ENCODE peak calls at places on chromosomes 3 and 15, in six cellular contexts. D, E, N, W, C and L are unnamed samples.

GRCh38 chr3:193701896-193702644 is 109.1 kb downstream of the OPA1 start:
- DNase-seq in D (no peak), E (no peak), N (no peak), W (no peak), C (no peak), L (no peak)

GRCh38 chr3:27596334-27596841 is 112.2 kb upstream of the SLC4A7 start:
- DNase-seq in D (peak), E (peak), N (no peak), W (no peak), C (no peak), L (no peak)

GRCh38 chr3:111695584-111696213 is 100.6 kb upstream of the ZBED2 start:
- DNase-seq in D (peak), E (no peak), N (no peak), W (no peak), C (no peak), L (no peak)

GRCh38 chr3:116663161-116663885 is 46.3 kb upstream of the TUSC7 start:
- DNase-seq in D (no peak), E (no peak), N (no peak), W (no peak), C (no peak), L (no peak)

GRCh38 chr3:111669926-111670630 is 74.9 kb upstream of the ZBED2 start:
- DNase-seq in D (no peak), E (no peak), N (no peak), W (no peak), C (no peak), L (no peak)

GRCh38 chr15:30859091-30859874 is 44.4 kb upstream of the FAN1 start:
- DNase-seq in D (peak), E (peak), N (no peak), W (no peak), C (no peak), L (no peak)

GRCh38 chr3:69791111-69791510 is 51.8 kb downstream of the MITF start:
- DNase-seq in D (no peak), E (no peak), N (no peak), W (peak), C (no peak), L (no peak)

GRCh38 chr15:71716990-71717389 is 93.4 kb upstream of the NR2E3 start:
- DNase-seq in D (no peak), E (no peak), N (no peak), W (no peak), C (no peak), L (no peak)

GRCh38 chr15:78179906-78180305 is 30.7 kb downstream of the IDH3A start:
- DNase-seq in D (no peak), E (no peak), N (no peak), W (no peak), C (no peak), L (no peak)

GRCh38 chr15:52486003-52486996 is 42.4 kb downstream of the MYO5A start:
- DNase-seq in D (no peak), E (no peak), N (no peak), W (no peak), C (no peak), L (no peak)

GRCh38 chr3:28980131-28980530 is 300.7 kb upstream of the RBMS3 start:
- DNase-seq in D (no peak), E (no peak), N (no peak), W (no peak), C (no peak), L (no peak)

GRCh38 chr3:120559228-120560061 is 36.7 kb upstream of the NDUFB4 start:
- DNase-seq in D (no peak), E (no peak), N (no peak), W (peak), C (no peak), L (no peak)

GRCh38 chr3:111859974-111860859 is 1.2 kb downstream of the PHLDB2 start:
- DNase-seq in D (peak), E (peak), N (peak), W (peak), C (peak), L (peak)

GRCh38 chr15:42494998-42495360 is 455 bp upstream of the SNAP23 start:
- DNase-seq in D (no peak), E (peak), N (no peak), W (no peak), C (peak), L (peak)

GRCh38 chr3:13713396-13713795 is 164.5 kb downstream of the FBLN2 start:
- DNase-seq in D (no peak), E (no peak), N (no peak), W (no peak), C (no peak), L (no peak)

GRCh38 chr3:117409701-117410459 is 700.3 kb downstream of the TUSC7 start:
- DNase-seq in D (no peak), E (no peak), N (no peak), W (no peak), C (no peak), L (no peak)

GRCh38 chr15:101772921-101773320 is 30.4 kb upstream of the OR4F6 start:
- DNase-seq in D (no peak), E (no peak), N (no peak), W (no peak), C (no peak), L (no peak)

GRCh38 chr3:16174389-16174788 is at the start of gene GALNT15:
- DNase-seq in D (no peak), E (no peak), N (no peak), W (peak), C (no peak), L (no peak)

GRCh38 chr3:123348-123747 is 73.2 kb upstream of the CHL1 start:
- DNase-seq in D (no peak), E (no peak), N (no peak), W (no peak), C (no peak), L (no peak)

GRCh38 chr3:126944089-126944965 is 38.6 kb upstream of the PLXNA1 start:
- DNase-seq in D (no peak), E (no peak), N (no peak), W (no peak), C (no peak), L (no peak)

GRCh38 chr15:66291816-66292215 is 1.6 kb upstream of the DIS3L start:
- DNase-seq in D (peak), E (no peak), N (no peak), W (no peak), C (no peak), L (no peak)

GRCh38 chr3:123934250-123934649 is 26.8 kb downstream of the CCDC14 start:
- DNase-seq in D (no peak), E (no peak), N (no peak), W (no peak), C (no peak), L (no peak)

GRCh38 chr3:141390747-141391146 is 22.4 kb downstream of the ZBTB38 start:
- DNase-seq in D (no peak), E (no peak), N (no peak), W (no peak), C (no peak), L (no peak)

GRCh38 chr3:13053915-13054704 is 19.1 kb downstream of the IQSEC1 start:
- DNase-seq in D (no peak), E (no peak), N (no peak), W (no peak), C (no peak), L (no peak)

GRCh38 chr15:84982301-84982920 is 755 bp downstream of the PDE8A start:
- DNase-seq in D (peak), E (no peak), N (peak), W (peak), C (peak), L (peak)

GRCh38 chr3:186208328-186208989 is 99.6 kb upstream of the ETV5 start:
- DNase-seq in D (peak), E (no peak), N (no peak), W (no peak), C (no peak), L (no peak)

GRCh38 chr3:159144472-159144871 is 342.6 kb downstream of the MFSD1 start:
- DNase-seq in D (no peak), E (no peak), N (no peak), W (no peak), C (no peak), L (no peak)

GRCh38 chr3:161890147-161890625 is 393.6 kb downstream of the OTOL1 start:
- DNase-seq in D (no peak), E (no peak), N (no peak), W (no peak), C (no peak), L (no peak)

GRCh38 chr15:63212050-63212973 is 22.9 kb downstream of the RAB8B start:
- DNase-seq in D (peak), E (no peak), N (no peak), W (no peak), C (no peak), L (no peak)

GRCh38 chr15:97745481-97746071 is 214.9 kb upstream of the ARRDC4 start:
- DNase-seq in D (peak), E (peak), N (no peak), W (no peak), C (peak), L (no peak)

GRCh38 chr3:12934431-12934830 is 93.1 kb upstream of the RPL32 start:
- DNase-seq in D (no peak), E (no peak), N (no peak), W (peak), C (no peak), L (no peak)

GRCh38 chr3:197339841-197340520 is 41.6 kb upstream of the DLG1 start:
- DNase-seq in D (no peak), E (no peak), N (no peak), W (no peak), C (no peak), L (no peak)

GRCh38 chr3:53503185-53503584 is 8.8 kb downstream of the CACNA1D start:
- DNase-seq in D (no peak), E (no peak), N (no peak), W (no peak), C (no peak), L (no peak)

GRCh38 chr3:195522254-195523023 is 20.7 kb downstream of the PPP1R2 start:
- DNase-seq in D (peak), E (peak), N (no peak), W (no peak), C (peak), L (no peak)

GRCh38 chr3:177823701-177824189 is 626.5 kb upstream of the TBL1XR1 start:
- DNase-seq in D (no peak), E (no peak), N (no peak), W (no peak), C (no peak), L (no peak)
- H3K27ac ChIP-seq in D (no peak), E (no peak), N (no peak), W (peak), C (no peak), L (no peak)

GRCh38 chr15:91892417-91892816 is 38.9 kb downstream of the SLCO3A1 start:
- DNase-seq in D (no peak), E (no peak), N (no peak), W (no peak), C (no peak), L (no peak)

GRCh38 chr15:91897585-91898372 is 44.3 kb downstream of the SLCO3A1 start:
- DNase-seq in D (no peak), E (no peak), N (no peak), W (peak), C (no peak), L (no peak)

GRCh38 chr15:91894606-91895005 is 41.1 kb downstream of the SLCO3A1 start:
- DNase-seq in D (no peak), E (no peak), N (no peak), W (no peak), C (no peak), L (no peak)

GRCh38 chr15:91898843-91899242 is 45.3 kb downstream of the SLCO3A1 start:
- DNase-seq in D (no peak), E (no peak), N (no peak), W (no peak), C (no peak), L (no peak)

GRCh38 chr15:91896656-91897055 is 43.1 kb downstream of the SLCO3A1 start:
- DNase-seq in D (no peak), E (no peak), N (no peak), W (no peak), C (no peak), L (no peak)
- H3K27ac ChIP-seq in D (no peak), E (no peak), N (no peak), W (peak), C (no peak), L (no peak)

DNA sequence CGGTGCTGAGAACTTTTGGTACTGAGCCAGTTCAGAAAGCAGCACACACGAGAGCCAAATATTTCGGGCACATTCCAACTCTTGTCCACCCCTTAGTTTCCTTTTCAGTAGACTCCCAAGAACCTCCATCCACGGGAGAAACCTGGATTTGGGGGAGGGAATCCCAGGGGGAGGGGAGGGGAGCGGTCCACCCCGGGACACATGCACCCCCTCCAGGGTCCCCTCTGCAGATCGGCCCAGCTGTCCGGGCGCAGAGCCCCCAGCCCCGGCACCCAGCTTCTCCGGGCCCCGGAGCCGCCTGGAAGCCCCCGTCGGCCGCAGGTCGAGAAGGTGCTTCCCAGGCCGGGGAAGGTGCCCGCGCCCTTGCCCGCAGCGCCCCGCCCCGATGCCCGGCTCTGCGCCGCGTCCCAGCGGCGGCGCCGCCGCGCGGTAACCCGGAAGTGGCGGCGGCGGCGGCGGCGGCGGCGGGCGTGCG is 449 bp upstream of the ABHD17C start:
- DNase-seq in D (peak), E (peak), N (no peak), W (peak), C (peak), L (peak)
- H3K27ac ChIP-seq in D (no peak), E (peak), N (peak), W (peak), C (peak), L (peak)

DNA sequence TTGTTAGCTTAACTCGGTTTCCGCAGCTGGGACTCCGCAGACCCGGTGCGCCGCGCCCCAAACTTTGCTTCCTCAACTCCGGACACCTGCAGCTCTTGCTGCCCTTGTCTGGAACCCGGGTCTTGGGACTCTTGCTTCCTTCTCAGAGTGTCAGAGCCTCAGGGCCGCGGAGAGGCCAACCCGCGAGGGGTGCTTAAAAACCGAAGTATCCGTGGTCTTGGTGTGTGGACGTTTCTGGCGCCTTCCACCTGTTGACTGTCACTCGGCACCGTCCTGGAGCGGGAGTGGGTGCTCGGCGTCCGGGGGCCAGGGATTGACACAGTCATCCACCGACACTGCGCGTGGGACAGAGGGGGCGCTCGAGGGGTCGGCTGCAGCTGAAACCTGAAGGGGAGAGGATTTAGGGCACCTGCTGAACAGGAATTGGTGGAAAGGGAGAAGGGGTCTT is 386 bp downstream of the SQOR start:
- DNase-seq in D (peak), E (peak), N (peak), W (peak), C (peak), L (peak)
- H3K27ac ChIP-seq in D (peak), E (peak), N (peak), W (peak), C (peak), L (peak)

GRCh38 chr3:46928297-46928696 is 48.2 kb downstream of the CCDC12 start:
- DNase-seq in D (peak), E (peak), N (no peak), W (no peak), C (peak), L (no peak)

GRCh38 chr3:46929324-46929723 is 47.2 kb downstream of the CCDC12 start:
- DNase-seq in D (no peak), E (no peak), N (no peak), W (peak), C (peak), L (no peak)

GRCh38 chr3:46926447-46926846 is 48.9 kb downstream of the PTH1R start:
- DNase-seq in D (no peak), E (no peak), N (no peak), W (no peak), C (no peak), L (no peak)

GRCh38 chr3:46926871-46927717 is 49.5 kb downstream of the CCDC12 start:
- DNase-seq in D (peak), E (peak), N (no peak), W (no peak), C (peak), L (no peak)

GRCh38 chr3:46927718-46928073 is 48.8 kb downstream of the CCDC12 start:
- DNase-seq in D (no peak), E (no peak), N (no peak), W (no peak), C (no peak), L (no peak)
- H3K27ac ChIP-seq in D (no peak), E (peak), N (no peak), W (peak), C (peak), L (no peak)

GRCh38 chr3:4491873-4492239 is 1.3 kb upstream of the ITPR1 start:
- DNase-seq in D (no peak), E (no peak), N (no peak), W (no peak), C (no peak), L (no peak)

GRCh38 chr3:4493931-4494806 is 1.0 kb downstream of the ITPR1 start:
- DNase-seq in D (peak), E (no peak), N (no peak), W (peak), C (peak), L (no peak)

GRCh38 chr3:4494807-4495200 is 1.7 kb downstream of the ITPR1 start:
- DNase-seq in D (no peak), E (peak), N (no peak), W (no peak), C (no peak), L (no peak)

GRCh38 chr3:4493008-4493930 is at the start of gene ITPR1:
- DNase-seq in D (peak), E (peak), N (peak), W (peak), C (peak), L (peak)

GRCh38 chr3:4492240-4493007 is 724 bp upstream of the ITPR1 start:
- DNase-seq in D (peak), E (peak), N (peak), W (peak), C (peak), L (peak)
- H3K27ac ChIP-seq in D (peak), E (no peak), N (peak), W (peak), C (no peak), L (peak)